ENCODE peak calls at places on chromosomes 3 and 15, in six cellular contexts. I is A549, T is IMR-90, X is ovary, F is prostate gland, A is Peyer's patch. W is an unnamed sample.
A peak's percentile ranks its signal among the peaks of the same experiment; 100 is the strongest.

GRCh38 chr15:48469681-48470080 is 138.5 kb downstream of the DUT start:
- DNase-seq in F (no peak), I (no peak), A (no peak), T (no peak), X (no peak), W (no peak)

GRCh38 chr3:31370093-31370666 is 162.5 kb upstream of the STT3B start:
- DNase-seq in X (no peak), T (peak; percentile 13), F (no peak), I (no peak), A (no peak), W (no peak)

GRCh38 chr15:71680079-71680461 is 130.3 kb upstream of the NR2E3 start:
- DNase-seq in T (no peak), I (no peak), F (peak; percentile 63), A (no peak), X (no peak), W (no peak)

GRCh38 chr3:66366747-66367146 is 134.1 kb downstream of the LRIG1 start:
- DNase-seq in I (no peak), F (no peak), T (no peak), A (no peak), X (no peak), W (no peak)

GRCh38 chr3:86990734-86991481 is at the start of gene VGLL3:
- DNase-seq in I (peak; percentile 86), A (peak; percentile 55), T (peak; percentile 87), F (peak; percentile 83), X (peak; percentile 85), W (peak; percentile 58)

GRCh38 chr15:63037996-63038720 is 4.4 kb upstream of the TPM1 start:
- DNase-seq in F (no peak), I (no peak), X (no peak), A (no peak), T (no peak), W (no peak)

GRCh38 chr3:12440927-12441326 is 43.4 kb upstream of the TSEN2 start:
- DNase-seq in F (no peak), X (peak; percentile 80), I (no peak), T (peak; percentile 45), A (no peak), W (peak; percentile 61)

GRCh38 chr3:89946863-89947262 is 839.4 kb downstream of the EPHA3 start:
- DNase-seq in I (peak; percentile 4), X (no peak), A (peak; percentile 62), F (no peak), T (no peak), W (no peak)

GRCh38 chr3:194046995-194047681 is 88.8 kb upstream of the HES1 start:
- DNase-seq in A (peak; percentile 80), T (no peak), F (peak; percentile 54), I (no peak), X (no peak), W (peak; percentile 39)

GRCh38 chr3:190533511-190534282 is 19.8 kb downstream of the IL1RAP start:
- DNase-seq in F (peak; percentile 82), T (peak; percentile 93), A (peak; percentile 51), I (peak; percentile 82), X (peak; percentile 66), W (peak; percentile 45)

GRCh38 chr3:73592154-73592877 is 32.4 kb downstream of the PDZRN3 start:
- DNase-seq in T (no peak), F (no peak), I (no peak), A (no peak), X (no peak), W (no peak)

GRCh38 chr3:149316427-149316826 is 17.0 kb downstream of the TM4SF18 start:
- DNase-seq in T (peak; percentile 22), X (no peak), I (no peak), F (no peak), A (no peak), W (no peak)

GRCh38 chr3:95319921-95320494 is 1257.1 kb downstream of the NSUN3 start:
- DNase-seq in A (no peak), F (no peak), T (no peak), I (no peak), X (no peak), W (no peak)

GRCh38 chr15:74642724-74643367 is 27.2 kb downstream of the CLK3 start:
- DNase-seq in I (no peak), T (peak; percentile 43), F (peak; percentile 70), A (no peak), X (no peak), W (no peak)

DNA sequence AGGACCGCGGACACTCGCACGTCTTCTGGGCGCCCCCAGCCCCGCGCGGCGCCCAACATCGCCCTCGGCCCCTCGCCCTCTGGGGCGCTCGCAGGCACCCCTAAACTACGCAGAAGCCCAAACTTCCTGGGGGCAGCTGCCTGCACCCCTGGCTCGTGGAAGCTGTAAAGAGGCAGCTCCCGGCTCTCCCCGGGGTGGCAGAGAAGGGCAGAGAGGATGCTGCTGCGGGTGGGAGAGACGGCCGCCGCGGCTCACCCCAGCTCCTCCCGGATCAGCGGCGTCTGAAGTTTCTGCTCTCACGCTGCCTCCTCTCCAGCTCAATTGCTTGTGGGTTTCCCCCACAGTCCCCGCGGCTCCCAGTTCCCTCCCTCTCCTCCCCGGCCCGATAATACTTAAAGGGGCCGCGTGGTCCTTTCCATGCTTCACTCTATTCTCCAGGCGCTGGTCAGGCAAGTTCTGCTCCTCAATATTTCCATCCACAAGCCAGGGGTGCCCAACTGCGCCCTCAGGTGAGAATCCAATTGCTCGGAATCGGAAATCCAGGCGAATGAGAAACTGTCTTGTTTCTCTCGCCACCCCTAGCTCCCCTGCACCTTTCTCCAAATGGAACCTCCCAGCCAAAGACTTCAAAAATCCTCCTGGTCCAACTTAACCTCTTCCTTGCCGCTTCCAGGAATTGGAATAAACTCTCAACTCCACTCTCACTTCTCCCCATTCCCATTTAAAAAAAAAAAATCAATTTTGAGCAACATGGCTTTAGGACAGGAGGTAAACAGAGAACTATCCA is 748.5 kb downstream of the ROBO1 start:
- DNase-seq in X (peak; percentile 83), T (peak; percentile 93), I (peak; percentile 92), A (peak; percentile 84), F (peak; percentile 84), W (peak; percentile 88)
- TF ChIP-seq POLR2A in X (peak; percentile 45), T (peak; percentile 94), I (peak; percentile 73), A (peak; percentile 65), F (peak; percentile 65), W (peak; percentile 58)

DNA sequence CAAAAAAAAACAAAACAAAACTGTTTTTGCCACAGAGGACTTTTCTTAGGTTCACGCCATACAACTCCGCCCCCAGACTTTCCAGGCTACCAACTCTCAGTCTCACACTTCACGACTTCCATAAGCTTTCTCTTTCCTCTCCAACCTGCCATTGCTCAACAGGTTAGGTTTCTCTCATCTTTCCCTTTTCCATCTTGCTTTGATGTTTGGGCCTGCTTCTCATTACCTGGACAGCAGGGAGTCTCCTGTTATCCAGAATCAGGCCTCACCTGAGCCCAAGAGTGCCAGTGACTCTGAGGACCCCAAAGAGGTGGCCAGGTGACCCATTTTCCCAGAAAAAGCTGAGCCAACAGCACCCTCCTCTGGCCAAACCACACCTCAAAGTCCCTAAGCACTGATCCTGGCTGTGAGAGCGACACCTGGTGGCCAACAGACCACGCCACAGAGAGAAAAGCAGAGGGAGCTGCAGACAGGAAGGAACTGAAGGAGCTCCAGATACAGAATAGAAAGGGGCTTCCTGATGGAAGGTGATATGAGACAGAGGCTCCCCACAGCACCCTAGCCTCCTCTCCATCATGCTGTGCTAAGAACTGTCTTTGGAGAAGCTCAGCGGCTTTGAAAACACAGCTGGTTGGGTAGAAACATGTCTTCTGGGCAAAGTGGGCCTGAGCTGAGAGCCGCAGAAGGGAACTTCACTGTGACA is 4.0 kb downstream of the CCDC51 start:
- DNase-seq in I (peak; percentile 81), F (peak; percentile 88), X (peak; percentile 87), A (peak; percentile 95), T (peak; percentile 79), W (peak; percentile 92)
- H3K27ac ChIP-seq in I (no peak overlapping the region), F (peak overlapping the region; percentile 35), X (peak overlapping the region; percentile 32), A (peak overlapping the region; percentile 5), T (no peak overlapping the region), W (no peak overlapping the region)

GRCh38 chr3:123586131-123586530 is 1.3 kb upstream of the HACD2 start:
- DNase-seq in A (peak; percentile 63), F (peak; percentile 41), T (no peak), X (no peak), I (peak; percentile 80), W (peak; percentile 40)

GRCh38 chr3:123583563-123583962 is 1.3 kb downstream of the HACD2 start:
- DNase-seq in F (no peak), I (no peak), T (no peak), X (no peak), A (no peak), W (no peak)

GRCh38 chr3:123584284-123584987 is 417 bp downstream of the HACD2 start:
- DNase-seq in I (no peak), F (peak; percentile 66), X (no peak), T (no peak), A (peak; percentile 67), W (peak; percentile 63)

GRCh38 chr3:123586966-123587365 is 2.1 kb upstream of the HACD2 start:
- DNase-seq in I (no peak), X (no peak), F (no peak), A (no peak), T (peak; percentile 40), W (no peak)

DNA sequence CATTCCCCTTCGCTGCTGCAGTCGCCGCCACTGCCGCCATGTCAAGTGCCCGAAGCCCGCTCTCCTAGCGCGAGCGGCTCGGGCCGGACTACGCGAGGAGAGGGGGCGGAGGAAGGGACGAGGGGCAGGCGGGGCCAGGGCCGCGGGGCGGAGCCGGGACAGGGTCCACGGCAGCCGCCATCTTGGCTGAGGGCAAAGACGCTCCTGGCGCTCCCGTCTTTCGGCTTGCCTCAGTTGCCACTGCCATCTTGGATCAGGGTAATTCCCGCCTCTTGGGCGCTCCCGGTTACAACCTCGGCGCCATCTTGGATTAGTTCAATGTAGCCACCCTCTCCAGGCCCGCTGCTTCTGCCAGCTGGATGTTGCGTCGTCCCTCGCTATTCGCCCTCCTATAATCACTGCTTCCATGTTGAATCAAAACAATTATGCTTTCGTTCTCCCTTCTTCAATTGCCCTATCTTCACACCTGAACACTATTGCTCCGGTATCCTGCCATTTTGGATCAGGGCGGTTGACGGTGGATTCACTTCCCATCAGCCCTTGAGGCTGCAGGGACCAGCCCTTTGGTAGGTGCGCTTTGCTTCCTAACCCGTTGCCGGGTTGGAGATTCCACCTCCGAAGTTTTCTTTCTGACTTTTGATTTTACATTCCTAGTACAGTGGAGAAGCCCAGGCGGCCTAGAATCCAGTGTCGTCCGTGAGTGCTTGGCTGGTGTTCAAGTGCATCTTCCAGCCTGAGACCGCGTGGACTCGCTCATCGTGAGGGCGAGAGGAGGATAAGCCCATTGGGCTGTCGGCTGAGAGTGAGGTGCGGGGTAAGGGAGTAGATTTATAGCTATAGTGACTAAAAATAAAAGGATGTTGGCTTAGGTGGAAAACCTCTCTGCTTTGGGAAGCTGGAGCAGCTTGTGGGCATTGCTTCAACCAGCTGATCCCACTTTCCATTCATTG is at the start of gene HACD2:
- DNase-seq in X (peak; percentile 94), A (peak; percentile 98), I (peak; percentile 98), T (peak; percentile 97), F (peak; percentile 97), W (peak; percentile 98)
- TF ChIP-seq POLR2A in X (peak; percentile 44), A (peak; percentile 96), I (peak; percentile 85), T (peak; percentile 39), F (peak; percentile 97), W (peak; percentile 87)

DNA sequence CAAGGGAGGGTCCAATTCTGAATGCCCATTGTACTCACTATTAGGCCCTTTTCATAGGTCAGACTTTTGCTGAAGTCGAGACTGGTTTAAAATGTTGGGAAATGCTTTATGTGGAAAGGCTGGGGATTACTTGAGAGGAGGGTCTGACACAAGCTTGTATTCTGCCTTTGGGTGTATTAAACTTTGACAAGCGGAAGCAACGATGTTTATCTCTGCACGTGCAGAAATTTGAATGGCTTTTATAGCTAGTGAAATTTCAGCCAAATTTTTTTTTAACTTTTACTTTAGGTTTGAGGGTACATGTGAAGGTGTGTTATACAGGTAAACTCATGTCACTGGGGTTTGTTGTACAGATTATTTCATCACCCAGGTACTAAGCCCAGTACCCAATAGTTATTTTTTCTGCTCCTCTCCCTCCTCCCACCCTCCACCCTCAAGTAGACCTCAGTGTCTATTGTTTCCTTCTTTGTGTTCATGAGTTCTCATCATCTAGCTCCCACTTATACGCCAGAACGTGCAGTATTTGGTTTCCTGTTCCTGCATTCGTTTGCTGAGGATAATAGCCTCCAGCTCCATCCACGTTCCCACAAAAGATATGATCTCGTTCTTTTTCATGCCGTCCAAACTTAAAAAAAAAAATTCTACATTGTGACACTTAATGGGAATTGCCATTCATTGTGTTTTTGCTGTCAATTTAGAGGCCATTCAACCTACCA is 223.0 kb upstream of the BHLHE40 start:
- DNase-seq in F (no peak), I (no peak), T (no peak), X (no peak), A (no peak), W (no peak)
- H3K27ac ChIP-seq in F (peak overlapping the region; percentile 29), I (no peak overlapping the region), T (no peak overlapping the region), X (no peak overlapping the region), A (peak overlapping the region; percentile 20), W (no peak overlapping the region)

W was measured in adrenal gland.